ENCODE peak calls at places on chromosomes 2 and 18, in eight cellular contexts. F, H, K, Z, D, W, C and S are unnamed samples.

GRCh38 chr2:171244970-171245782 is 84.5 kb upstream of the TLK1 start:
- DNase-seq in F (peak), H (peak), K (peak), Z (no peak), D (no peak), W (peak), C (peak), S (peak)

GRCh38 chr2:17506736-17507616 is 11.3 kb downstream of the RAD51AP2 start:
- DNase-seq in F (no peak), H (no peak), K (no peak), Z (no peak), D (no peak), W (no peak), C (peak), S (no peak)

GRCh38 chr2:10267551-10268465 is 34.9 kb upstream of the HPCAL1 start:
- DNase-seq in F (no peak), H (no peak), K (no peak), Z (no peak), D (no peak), W (no peak), C (no peak), S (no peak)

GRCh38 chr2:170369894-170370293 is 191.9 kb downstream of the MYO3B start:
- DNase-seq in F (peak), H (peak), K (peak), Z (no peak), D (no peak), W (peak), C (no peak), S (no peak)

GRCh38 chr2:46177461-46178089 is 119.6 kb upstream of the EPAS1 start:
- DNase-seq in F (peak), H (no peak), K (peak), Z (no peak), D (no peak), W (no peak), C (peak), S (no peak)

GRCh38 chr2:55196526-55196925 is 35.6 kb downstream of the CLHC1 start:
- DNase-seq in F (no peak), H (no peak), K (no peak), Z (no peak), D (no peak), W (no peak), C (no peak), S (no peak)

GRCh38 chr18:55878224-55878623 is 290.2 kb upstream of the TCF4 start:
- DNase-seq in F (no peak), H (no peak), K (no peak), Z (no peak), D (no peak), W (no peak), C (peak), S (no peak)

GRCh38 chr2:68357608-68358337 is 7.3 kb upstream of the PLEK start:
- DNase-seq in F (peak), H (peak), K (peak), Z (peak), D (peak), W (peak), C (peak), S (peak)

GRCh38 chr18:45775241-45775676 is 50.2 kb upstream of the SIGLEC15 start:
- DNase-seq in F (peak), H (peak), K (peak), Z (peak), D (peak), W (peak), C (peak), S (no peak)

GRCh38 chr2:74147729-74148456 is at the start of gene BOLA3:
- DNase-seq in F (peak), H (peak), K (peak), Z (peak), D (peak), W (peak), C (peak), S (no peak)

GRCh38 chr2:48651127-48651526 is 33.5 kb downstream of the GTF2A1L start:
- DNase-seq in F (peak), H (peak), K (peak), Z (no peak), D (no peak), W (peak), C (peak), S (no peak)

GRCh38 chr18:36355511-36355910 is 58.0 kb downstream of the FHOD3 start:
- DNase-seq in F (no peak), H (no peak), K (no peak), Z (no peak), D (no peak), W (no peak), C (peak), S (no peak)

GRCh38 chr2:71675296-71675695 is 221.9 kb downstream of the DYSF start:
- DNase-seq in F (no peak), H (no peak), K (no peak), Z (peak), D (no peak), W (no peak), C (no peak), S (no peak)

DNA sequence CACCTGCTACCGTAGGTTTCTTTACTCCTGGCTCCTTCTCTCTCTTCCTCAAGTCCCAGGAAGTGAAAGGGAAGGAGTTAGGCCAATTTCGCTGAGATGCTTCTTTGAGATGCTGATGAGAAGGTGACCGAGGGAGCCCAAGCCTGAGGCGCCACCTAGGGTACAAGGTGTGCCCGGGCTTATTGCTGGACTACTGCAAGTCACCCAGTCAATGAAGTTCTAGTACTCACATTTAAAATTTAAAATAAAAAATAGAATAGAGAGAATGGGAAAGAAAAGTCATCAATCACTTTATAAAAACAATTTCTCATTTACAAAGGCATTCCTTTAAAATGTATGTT is 45.3 kb downstream of the ACAA2 start:
- DNase-seq in F (peak), H (peak), K (peak), Z (no peak), D (peak), W (peak), C (peak), S (peak)
- TF ChIP-seq CTCF in F (peak), H (peak), K (peak), Z (peak), D (peak), W (peak), C (peak), S (peak)

DNA sequence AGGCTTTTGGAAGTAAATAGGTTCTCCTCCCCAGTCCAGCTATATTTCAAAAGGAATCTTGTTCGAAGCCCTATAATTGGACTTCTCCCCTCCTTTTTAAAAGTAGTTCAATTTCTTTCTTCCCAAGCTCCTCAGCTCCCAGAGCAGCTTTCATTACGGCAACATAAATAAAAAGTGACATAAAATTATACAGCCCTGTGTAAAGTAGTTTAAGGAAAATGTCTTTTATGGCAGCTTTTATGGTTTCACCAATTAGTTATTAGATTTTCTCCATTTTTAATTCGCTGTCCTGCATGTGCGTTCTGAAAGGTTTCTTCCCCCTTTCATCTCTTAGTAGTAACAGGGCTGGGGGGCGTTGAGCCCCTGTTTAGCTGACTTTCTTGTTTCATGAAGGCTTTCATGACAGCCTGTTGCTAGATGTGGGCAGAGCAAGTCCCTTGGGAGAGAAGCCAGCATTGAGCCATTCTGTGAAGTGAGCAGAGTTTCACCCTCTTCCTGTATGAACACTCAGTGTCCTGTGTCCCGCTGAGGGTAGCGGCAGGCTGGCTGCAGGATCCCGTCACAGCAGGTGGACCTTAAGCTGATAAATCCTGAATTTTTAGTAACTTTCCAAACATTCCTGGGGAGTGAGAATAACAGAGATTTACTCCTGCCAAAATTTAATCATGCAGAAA is 229.7 kb upstream of the SPRED2 start:
- DNase-seq in F (peak), H (peak), K (peak), Z (no peak), D (no peak), W (peak), C (no peak), S (no peak)
- H3K4me3 ChIP-seq in F (no peak), H (no peak), K (peak), Z (no peak), D (no peak), W (no peak), C (peak), S (peak)

DNA sequence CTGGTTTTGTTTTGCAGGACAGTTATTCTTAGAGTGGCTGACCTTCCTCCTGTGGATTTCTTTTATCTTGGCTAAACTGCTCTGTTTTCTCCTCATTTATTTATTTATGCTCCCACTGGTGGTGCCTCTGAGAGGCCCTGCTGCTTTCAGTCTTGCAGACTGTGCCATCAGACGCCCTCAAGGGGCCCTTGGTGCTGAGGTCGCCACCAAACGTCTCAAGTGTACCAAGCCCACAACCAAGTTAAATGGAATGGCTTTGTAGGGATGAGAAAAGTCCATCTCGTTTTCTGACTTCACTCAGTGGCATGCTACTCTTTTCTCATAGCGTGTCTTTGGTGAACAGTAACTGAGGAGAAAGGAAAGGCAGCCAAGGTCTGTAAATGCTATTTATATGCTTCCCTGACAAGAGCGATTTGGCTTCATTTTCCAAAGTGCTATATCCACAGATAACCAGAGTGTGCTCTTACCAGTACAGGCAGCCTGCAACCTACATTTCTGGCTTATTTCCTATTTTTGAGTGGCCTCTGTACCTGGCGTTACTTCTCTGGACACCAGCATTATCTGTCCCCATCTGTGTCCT is 123.0 kb downstream of the MTX2 start:
- DNase-seq in F (peak), H (peak), K (no peak), Z (no peak), D (no peak), W (peak), C (peak), S (no peak)
- TF ChIP-seq CTCF in F (no peak), H (no peak), K (no peak), Z (no peak), D (no peak), W (no peak), C (no peak), S (no peak)

GRCh38 chr18:35050638-35051287 is 9.6 kb downstream of the MAPRE2 start:
- DNase-seq in F (no peak), H (peak), K (peak), Z (no peak), D (peak), W (no peak), C (no peak), S (no peak)
- H3K4me3 ChIP-seq in F (no peak), H (no peak), K (no peak), Z (no peak), D (peak), W (peak), C (no peak), S (no peak)

GRCh38 chr2:172768406-172768805 is 32.8 kb downstream of the RAPGEF4 start:
- DNase-seq in F (no peak), H (no peak), K (no peak), Z (no peak), D (no peak), W (no peak), C (no peak), S (no peak)
- TF ChIP-seq CTCF in F (no peak), H (no peak), K (no peak), Z (no peak), D (no peak), W (no peak), C (no peak), S (no peak)

GRCh38 chr2:30149513-30149912 is 2.7 kb downstream of the YPEL5 start:
- DNase-seq in F (no peak), H (peak), K (no peak), Z (no peak), D (peak), W (no peak), C (peak), S (no peak)

GRCh38 chr2:30147196-30147714 is 448 bp downstream of the YPEL5 start:
- DNase-seq in F (peak), H (no peak), K (no peak), Z (no peak), D (no peak), W (peak), C (no peak), S (no peak)

GRCh38 chr2:30149976-30150375 is 3.2 kb downstream of the YPEL5 start:
- DNase-seq in F (no peak), H (no peak), K (no peak), Z (no peak), D (no peak), W (no peak), C (no peak), S (no peak)

GRCh38 chr2:30147715-30148611 is 1.2 kb downstream of the YPEL5 start:
- DNase-seq in F (peak), H (peak), K (peak), Z (peak), D (peak), W (peak), C (no peak), S (no peak)

GRCh38 chr2:30148850-30149249 is 2.0 kb downstream of the YPEL5 start:
- DNase-seq in F (no peak), H (no peak), K (no peak), Z (no peak), D (peak), W (no peak), C (no peak), S (no peak)
- H3K4me3 ChIP-seq in F (no peak), H (no peak), K (no peak), Z (no peak), D (no peak), W (no peak), C (peak), S (no peak)

GRCh38 chr2:142980246-142981068 is 103.0 kb downstream of the KYNU start:
- DNase-seq in F (peak), H (peak), K (peak), Z (no peak), D (peak), W (peak), C (peak), S (no peak)

GRCh38 chr2:142983174-142983573 is 105.7 kb downstream of the KYNU start:
- DNase-seq in F (no peak), H (no peak), K (no peak), Z (no peak), D (peak), W (no peak), C (no peak), S (no peak)

GRCh38 chr2:142984657-142985056 is 107.2 kb downstream of the KYNU start:
- DNase-seq in F (no peak), H (no peak), K (no peak), Z (no peak), D (no peak), W (no peak), C (no peak), S (no peak)

GRCh38 chr2:142975239-142975638 is 97.8 kb downstream of the KYNU start:
- DNase-seq in F (no peak), H (no peak), K (no peak), Z (no peak), D (no peak), W (no peak), C (no peak), S (no peak)

GRCh38 chr2:142981069-142981378 is 103.6 kb downstream of the KYNU start:
- DNase-seq in F (no peak), H (no peak), K (no peak), Z (no peak), D (no peak), W (no peak), C (no peak), S (no peak)
- TF ChIP-seq CTCF in F (no peak), H (no peak), K (no peak), Z (no peak), D (no peak), W (no peak), C (no peak), S (no peak)

DNA sequence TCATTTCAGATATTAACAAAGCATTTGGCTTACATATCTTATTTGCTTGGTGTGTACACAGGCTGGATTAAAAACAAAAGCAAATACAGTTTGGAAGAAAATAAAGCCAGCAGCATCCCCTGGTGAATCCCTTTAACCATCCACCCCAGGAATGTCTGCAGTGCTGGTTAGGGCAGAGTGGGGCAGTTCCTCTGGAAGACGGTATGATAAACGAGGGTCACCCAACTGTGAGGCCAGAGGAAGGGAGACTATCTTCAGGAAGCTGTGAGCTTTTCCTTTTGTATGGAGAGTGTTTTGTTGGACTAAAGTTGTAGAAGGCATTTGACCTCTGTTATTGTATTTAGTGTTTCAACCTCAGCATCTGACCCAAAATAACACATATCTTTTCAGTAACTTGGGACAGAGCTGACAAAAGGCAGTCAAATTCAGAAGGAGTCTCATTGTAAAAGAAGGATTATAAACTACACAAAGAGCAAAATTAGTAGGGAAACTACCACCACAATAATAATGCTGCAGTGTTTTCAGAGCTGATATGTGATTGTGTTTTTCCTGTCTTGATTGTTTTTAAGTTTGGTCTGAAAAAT is 159.1 kb downstream of the FMNL2 start:
- DNase-seq in F (no peak), H (peak), K (no peak), Z (no peak), D (no peak), W (no peak), C (no peak), S (no peak)
- H3K4me3 ChIP-seq in F (no peak), H (no peak), K (no peak), Z (no peak), D (no peak), W (no peak), C (no peak), S (no peak)

DNA sequence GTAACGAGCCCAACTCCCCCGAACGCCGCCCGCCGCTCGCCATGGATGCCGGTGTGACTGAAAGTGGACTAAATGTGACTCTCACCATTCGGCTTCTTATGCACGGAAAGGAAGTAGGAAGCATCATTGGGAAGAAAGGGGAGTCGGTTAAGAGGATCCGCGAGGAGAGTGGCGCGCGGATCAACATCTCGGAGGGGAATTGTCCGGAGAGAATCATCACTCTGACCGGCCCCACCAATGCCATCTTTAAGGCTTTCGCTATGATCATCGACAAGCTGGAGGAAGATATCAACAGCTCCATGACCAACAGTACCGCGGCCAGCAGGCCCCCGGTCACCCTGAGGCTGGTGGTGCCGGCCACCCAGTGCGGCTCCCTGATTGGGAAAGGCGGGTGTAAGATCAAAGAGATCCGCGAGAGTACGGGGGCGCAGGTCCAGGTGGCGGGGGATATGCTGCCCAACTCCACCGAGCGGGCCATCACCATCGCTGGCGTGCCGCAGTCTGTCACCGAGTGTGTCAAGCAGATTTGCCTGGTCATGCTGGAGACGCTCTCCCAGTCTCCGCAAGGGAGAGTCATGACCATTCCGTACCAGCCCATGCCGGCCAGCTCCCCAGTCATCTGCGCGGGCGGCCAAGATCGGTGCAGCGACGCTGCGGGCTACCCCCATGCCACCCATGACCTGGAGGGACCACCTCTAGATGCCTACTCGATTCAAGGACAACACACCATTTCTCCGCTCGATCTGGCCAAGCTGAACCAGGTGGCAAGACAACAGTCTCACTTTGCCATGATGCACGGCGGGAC is 628 bp downstream of the PCBP1 start:
- DNase-seq in F (peak), H (peak), K (peak), Z (peak), D (peak), W (peak), C (no peak), S (no peak)
- TF ChIP-seq CTCF in F (no peak), H (no peak), K (no peak), Z (no peak), D (no peak), W (no peak), C (no peak), S (peak)

DNA sequence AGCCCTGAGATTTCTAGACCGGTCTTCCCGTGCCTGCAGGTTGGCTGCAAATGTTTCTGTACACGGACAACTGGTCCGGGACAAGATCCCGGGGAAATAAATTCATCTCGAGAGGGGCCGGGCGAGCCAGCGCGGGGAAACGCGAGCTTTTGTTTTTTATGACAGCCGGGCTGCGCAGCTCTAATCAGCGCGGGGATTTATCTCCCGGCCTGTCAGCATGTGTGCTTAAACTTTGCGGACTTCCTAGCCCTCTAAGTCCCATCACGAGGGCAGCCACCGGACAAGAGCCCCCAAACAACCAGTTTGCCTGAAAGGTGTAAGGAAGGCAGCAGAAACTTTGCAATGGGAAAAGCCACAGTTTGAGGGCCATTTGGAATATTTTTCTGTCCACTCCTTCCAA is 5.8 kb downstream of the MEIS1 start:
- DNase-seq in F (peak), H (peak), K (peak), Z (peak), D (no peak), W (peak), C (no peak), S (no peak)
- H3K4me3 ChIP-seq in F (peak), H (peak), K (peak), Z (peak), D (no peak), W (peak), C (peak), S (no peak)